ENCODE peak calls at places on chromosomes 13 and 19, in seven cellular contexts. B, U, Y, O, R, D and Q are unnamed samples.

GRCh38 chr19:10270180-10270615 is 722 bp upstream of the ICAM1 start:
- DNase-seq in B (peak; percentile 54), U (no peak), Y (peak; percentile 20), O (peak; percentile 90), R (no peak), D (peak; percentile 36), Q (peak; percentile 89)

GRCh38 chr19:32224371-32225244 is 120.8 kb upstream of the ZNF507 start:
- DNase-seq in B (peak; percentile 28), U (peak; percentile 78), Y (peak; percentile 87), O (peak; percentile 68), R (peak; percentile 24), D (peak; percentile 69), Q (peak; percentile 52)

GRCh38 chr19:36605101-36605838 is at the start of gene ZNF382:
- DNase-seq in B (peak; percentile 59), U (peak; percentile 34), Y (peak; percentile 77), O (peak; percentile 93), R (peak; percentile 75), D (peak; percentile 87), Q (peak; percentile 66)

GRCh38 chr19:1747285-1748114 is 5.8 kb upstream of the ONECUT3 start:
- DNase-seq in B (peak; percentile 81), U (peak; percentile 95), Y (no peak), O (peak; percentile 20), R (peak; percentile 96), D (peak; percentile 98), Q (peak; percentile 32)

GRCh38 chr19:39199025-39199424 is 2.3 kb downstream of the NCCRP1 start:
- DNase-seq in B (peak; percentile 31), U (no peak), Y (peak; percentile 77), O (no peak), R (peak; percentile 85), D (peak; percentile 62), Q (no peak)

GRCh38 chr13:108929532-108929931 is 300.1 kb downstream of the MYO16 start:
- DNase-seq in B (no peak), U (no peak), Y (no peak), O (no peak), R (no peak), D (no peak), Q (no peak)

GRCh38 chr19:13077233-13077632 is 25.4 kb downstream of the LYL1 start:
- DNase-seq in B (no peak), U (no peak), Y (no peak), O (no peak), R (no peak), D (no peak), Q (peak; percentile 72)

GRCh38 chr13:90445179-90445578 is 902.3 kb upstream of the MIR17HG start:
- DNase-seq in B (peak; percentile 96), U (peak; percentile 8), Y (no peak), O (no peak), R (peak; percentile 94), D (peak; percentile 33), Q (no peak)